ENCODE peak calls at places on chromosome 14, in eight cellular contexts. H is HFF-Myc; U is amniotic stem cell; Z is GM13977; V is Caco-2; E is GM20000; R is stomach; I is activated T-helper 1 cell treated with anti-CD3 and anti-CD28 coated beads, Interleukin-2, amount 50 U/mL, for 16 hours. D is an unnamed sample.

GRCh38 chr14:37946819-37947218 is 260.9 kb upstream of the SSTR1 start:
- DNase-seq in E (no peak), U (no peak), Z (no peak), V (no peak), I (no peak), R (no peak), H (no peak), D (no peak)

GRCh38 chr14:48914921-48915320 is 671.3 kb downstream of the RPS29 start:
- DNase-seq in V (no peak), Z (no peak), R (no peak), E (no peak), U (no peak), H (no peak), I (no peak), D (no peak)

GRCh38 chr14:52051861-52052260 is 17.0 kb downstream of the NID2 start:
- DNase-seq in H (no peak), Z (no peak), V (no peak), E (no peak), R (no peak), U (no peak), I (no peak), D (no peak)

GRCh38 chr14:102882233-102882906 is 40.1 kb upstream of the AMN start:
- DNase-seq in Z (no peak), I (no peak), E (no peak), H (no peak), V (no peak), U (no peak), R (no peak), D (no peak)

GRCh38 chr14:48954446-48954845 is 631.7 kb downstream of the RPS29 start:
- DNase-seq in R (no peak), H (no peak), Z (no peak), I (no peak), U (no peak), V (no peak), E (no peak), D (no peak)

GRCh38 chr14:80426686-80427085 is 215.4 kb upstream of the DIO2 start:
- DNase-seq in U (no peak), H (no peak), I (no peak), R (no peak), Z (no peak), V (no peak), E (no peak), D (no peak)

GRCh38 chr14:103846569-103847438 is 571 bp downstream of the PPP1R13B start:
- DNase-seq in Z (peak; percentile 69), R (peak; percentile 60), V (no peak), I (no peak), U (no peak), H (no peak), E (peak; percentile 78), D (no peak)

GRCh38 chr14:58780595-58780994 is 142.8 kb downstream of the DACT1 start:
- DNase-seq in R (no peak), Z (no peak), V (no peak), H (no peak), E (no peak), U (no peak), I (no peak), D (no peak)

GRCh38 chr14:34693228-34693939 is 21.0 kb downstream of the CFL2 start:
- DNase-seq in I (no peak), E (no peak), U (no peak), V (peak; percentile 36), Z (no peak), R (peak; percentile 51), H (no peak), D (peak; percentile 70)

GRCh38 chr14:29521526-29522137 is 406.0 kb downstream of the PRKD1 start:
- DNase-seq in Z (no peak), U (no peak), I (no peak), E (no peak), R (no peak), V (no peak), H (peak; percentile 12), D (peak; percentile 56)

GRCh38 chr14:91716999-91717398 is 14.9 kb downstream of the CATSPERB start:
- DNase-seq in R (no peak), U (no peak), E (no peak), V (no peak), H (no peak), I (no peak), Z (no peak), D (no peak)

GRCh38 chr14:103556976-103557758 is 5.3 kb downstream of the BAG5 start:
- DNase-seq in R (no peak), Z (no peak), U (no peak), V (no peak), I (no peak), E (no peak), H (no peak), D (no peak)

GRCh38 chr14:31933716-31934115 is 143.4 kb upstream of the ARHGAP5 start:
- DNase-seq in R (no peak), V (no peak), E (no peak), U (no peak), H (no peak), I (no peak), Z (no peak), D (no peak)

GRCh38 chr14:65357091-65357490 is 55.4 kb upstream of the FUT8 start:
- DNase-seq in H (no peak), R (no peak), Z (no peak), U (no peak), V (no peak), I (no peak), E (no peak), D (no peak)

D was measured in H1.